ENCODE peak calls at places on chromosomes 7 and 10, in nine cellular contexts. H is PC-3, D is DND-41, Q is endothelial cell of umbilical vein, A is neural progenitor cell, X is IMR-90, N is K562, U is GM23248, B is OCI-LY7. L is an unnamed sample. For H3K9me3, the result is how much of the 10 kb centered on the place peaks cover.

GRCh38 chr10:59465089-59465488 is 102.7 kb upstream of the FAM13C start:
- DNase-seq in Q (no peak), B (no peak), H (peak), N (no peak), D (no peak), A (peak), X (peak), U (peak), L (no peak)

GRCh38 chr10:125742465-125742864 is 23.0 kb downstream of the EDRF1 start:
- DNase-seq in B (peak), U (peak), A (no peak), X (no peak), D (no peak), Q (peak), N (no peak), H (peak), L (no peak)

GRCh38 chr10:29470843-29471482 is 163.8 kb downstream of the SVIL start:
- DNase-seq in Q (no peak), U (no peak), A (no peak), D (no peak), H (peak), X (no peak), N (no peak), B (no peak), L (no peak)

GRCh38 chr7:27677912-27678612 is 15.4 kb upstream of the HIBADH start:
- DNase-seq in Q (peak), H (peak), A (no peak), N (peak), U (peak), X (peak), B (no peak), D (no peak), L (peak)

GRCh38 chr10:49053053-49053997 is 62.0 kb downstream of the VSTM4 start:
- DNase-seq in N (no peak), X (no peak), U (no peak), A (no peak), B (peak), H (no peak), Q (no peak), D (peak), L (no peak)

GRCh38 chr10:5283305-5284158 is 81.2 kb upstream of the UCN3 start:
- DNase-seq in A (peak), N (peak), B (peak), H (peak), Q (peak), X (peak), U (peak), D (peak), L (peak)

GRCh38 chr7:5598261-5598761 is 174.7 kb upstream of the TNRC18 start:
- DNase-seq in N (peak), A (peak), U (peak), D (no peak), Q (peak), X (no peak), B (no peak), H (no peak), L (no peak)

GRCh38 chr10:79153753-79154152 is 85.0 kb downstream of the ZMIZ1 start:
- DNase-seq in Q (no peak), X (no peak), N (no peak), D (no peak), H (no peak), A (no peak), B (no peak), U (no peak), L (no peak)

GRCh38 chr10:86849495-86849894 is 93.1 kb downstream of the BMPR1A start:
- DNase-seq in D (no peak), N (no peak), H (no peak), U (no peak), A (no peak), Q (no peak), X (no peak), B (no peak), L (no peak)

GRCh38 chr10:17007836-17008235 is 121.8 kb downstream of the CUBN start:
- DNase-seq in B (no peak), X (no peak), N (no peak), H (no peak), U (no peak), A (no peak), D (no peak), Q (peak), L (no peak)

GRCh38 chr10:49082767-49083166 is 32.6 kb downstream of the VSTM4 start:
- DNase-seq in U (no peak), N (no peak), B (no peak), Q (no peak), A (peak), D (no peak), H (no peak), X (no peak), L (no peak)

GRCh38 chr7:29189743-29190201 is 4.8 kb upstream of the CHN2 start:
- DNase-seq in D (peak), X (no peak), N (peak), A (peak), B (peak), U (peak), Q (peak), H (peak), L (no peak)

GRCh38 chr10:80313523-80313922 is 24.1 kb upstream of the MAT1A start:
- DNase-seq in D (no peak), X (no peak), N (peak), A (no peak), H (no peak), Q (no peak), U (no peak), B (no peak), L (no peak)

GRCh38 chr10:78899098-78899754 is 169.5 kb upstream of the ZMIZ1 start:
- DNase-seq in A (no peak), N (no peak), B (no peak), H (no peak), D (no peak), U (no peak), X (no peak), Q (no peak), L (no peak)

GRCh38 chr7:87216701-87217508 is 2.6 kb downstream of the TMEM243 start:
- DNase-seq in A (no peak), X (no peak), U (peak), B (peak), D (no peak), N (no peak), Q (peak), H (no peak), L (no peak)

GRCh38 chr7:130894146-130895005 is 160.4 kb upstream of the KLF14 start:
- DNase-seq in B (no peak), D (peak), U (peak), H (peak), X (peak), Q (peak), N (peak), A (no peak), L (peak)

GRCh38 chr7:128909605-128910568 is 622 bp downstream of the KCP start:
- DNase-seq in Q (peak), B (no peak), H (no peak), A (peak), N (no peak), X (peak), D (no peak), U (peak), L (no peak)

GRCh38 chr10:71213761-71214440 is 1.5 kb downstream of the UNC5B start:
- DNase-seq in X (peak), B (no peak), Q (peak), N (no peak), D (no peak), A (peak), U (peak), H (no peak), L (peak)

GRCh38 chr7:121048195-121048594 is 59.7 kb downstream of the CPED1 start:
- DNase-seq in Q (no peak), B (no peak), N (no peak), H (no peak), U (no peak), A (no peak), D (no peak), X (no peak), L (no peak)

GRCh38 chr7:36406156-36406555 is 16.5 kb downstream of the ANLN start:
- DNase-seq in X (no peak), D (no peak), N (no peak), Q (peak), B (no peak), U (no peak), H (no peak), A (no peak), L (no peak)

GRCh38 chr10:43249962-43250624 is 16.8 kb downstream of the RASGEF1A start:
- DNase-seq in D (no peak), H (peak), B (no peak), N (peak), U (no peak), A (peak), Q (no peak), X (no peak), L (peak)

GRCh38 chr7:29091121-29091601 is 55.2 kb downstream of the CPVL start:
- DNase-seq in N (no peak), B (no peak), X (no peak), H (no peak), Q (no peak), A (peak), D (no peak), U (peak), L (no peak)

GRCh38 chr10:98460837-98461499 is 14.2 kb upstream of the HPS1 start:
- DNase-seq in U (peak), B (no peak), D (no peak), N (peak), Q (peak), A (no peak), X (peak), H (peak), L (peak)

GRCh38 chr10:117946525-117947070 is 100.1 kb downstream of the RAB11FIP2 start:
- DNase-seq in U (peak), D (no peak), X (peak), Q (no peak), H (peak), N (no peak), B (no peak), A (no peak), L (no peak)

GRCh38 chr7:55148571-55148970 is 129.8 kb downstream of the EGFR start:
- DNase-seq in D (no peak), X (no peak), N (no peak), U (no peak), Q (no peak), H (no peak), B (no peak), A (no peak), L (no peak)

GRCh38 chr7:81383848-81384247 is 386.0 kb downstream of the HGF start:
- DNase-seq in Q (no peak), U (no peak), A (no peak), B (no peak), D (no peak), N (no peak), H (no peak), X (no peak), L (no peak)

GRCh38 chr10:32471232-32471631 is 25.3 kb downstream of the CCDC7 start:
- DNase-seq in A (no peak), D (no peak), X (no peak), U (no peak), Q (no peak), H (no peak), N (no peak), B (no peak), L (no peak)

GRCh38 chr7:159023216-159023615 is 121.5 kb downstream of the VIPR2 start:
- DNase-seq in B (no peak), N (no peak), D (no peak), H (no peak), Q (no peak), X (no peak), U (no peak), A (no peak), L (no peak)

GRCh38 chr7:118861581-118861980 is 637.1 kb downstream of the ANKRD7 start:
- DNase-seq in A (no peak), D (no peak), Q (no peak), N (no peak), U (no peak), B (no peak), H (no peak), X (no peak), L (no peak)
- H2AFZ ChIP-seq in A (no peak), D (peak), Q (no peak), N (no peak), U (no peak), B (no peak), H (no peak), X (no peak), L (no peak)

GRCh38 chr7:149584009-149584408 is 86.4 kb upstream of the ZNF746 start:
- DNase-seq in D (no peak), X (no peak), B (no peak), N (no peak), H (no peak), U (no peak), Q (no peak), A (no peak), L (no peak)

GRCh38 chr7:149584530-149584929 is 86.9 kb upstream of the ZNF746 start:
- DNase-seq in H (no peak), D (no peak), N (no peak), Q (no peak), U (no peak), A (no peak), X (no peak), B (no peak), L (no peak)

GRCh38 chr7:149580328-149580727 is 82.7 kb upstream of the ZNF746 start:
- DNase-seq in A (no peak), D (no peak), Q (no peak), U (no peak), N (no peak), B (no peak), H (no peak), X (no peak), L (no peak)
- H3K9me3 ChIP-seq in A (under half), D (under half), Q (under half), U (under half), N (under half), B (under half), H (under half), X (under half), L (under half)

GRCh38 chr7:100582650-100583049 is 3.3 kb downstream of the LRCH4 start:
- DNase-seq in D (no peak), N (no peak), H (no peak), X (no peak), Q (no peak), B (no peak), A (no peak), U (no peak), L (no peak)
- H3K4me2 ChIP-seq in D (peak), N (peak), H (no peak), X (peak), Q (peak), B (peak), A (no peak), U (no peak), L (peak)

GRCh38 chr10:1738950-1739349 is 1.6 kb upstream of the ADARB2 start:
- DNase-seq in Q (no peak), B (no peak), X (no peak), N (no peak), H (no peak), A (no peak), U (no peak), D (no peak), L (no peak)

GRCh38 chr10:1736972-1737221 is 428 bp downstream of the ADARB2 start:
- DNase-seq in A (no peak), U (no peak), N (no peak), X (no peak), H (no peak), D (no peak), Q (no peak), B (no peak), L (no peak)

GRCh38 chr10:1735562-1735961 is 1.8 kb downstream of the ADARB2 start:
- DNase-seq in Q (no peak), D (no peak), U (no peak), N (no peak), X (no peak), H (no peak), A (no peak), B (no peak), L (no peak)

GRCh38 chr10:1736180-1736971 is 949 bp downstream of the ADARB2 start:
- DNase-seq in U (no peak), D (no peak), A (peak), Q (no peak), H (no peak), X (no peak), N (no peak), B (no peak), L (no peak)

GRCh38 chr10:1737222-1738061 is at the start of gene ADARB2:
- DNase-seq in B (no peak), H (no peak), N (no peak), U (peak), D (peak), Q (no peak), A (peak), X (no peak), L (no peak)
- H2AFZ ChIP-seq in B (no peak), H (no peak), N (no peak), U (no peak), D (no peak), Q (no peak), A (peak), X (no peak), L (no peak)

L was measured in PC-9.